ENCODE peak calls at places on chromosomes 16 and 17, in seven cellular contexts. D, U, M, X, Z, S and Y are unnamed samples.

GRCh38 chr16:79932564-79932963 is 332.0 kb upstream of the MAF start:
- DNase-seq in D (no peak), X (no peak), S (no peak), M (no peak), U (no peak), Z (no peak), Y (no peak)

GRCh38 chr16:77859493-77860232 is 71.3 kb downstream of the VAT1L start:
- DNase-seq in U (no peak), D (no peak), M (no peak), X (no peak), S (no peak), Z (no peak), Y (no peak)

GRCh38 chr17:65604070-65604469 is 42.6 kb upstream of the AXIN2 start:
- DNase-seq in D (no peak), Z (no peak), S (no peak), U (no peak), M (no peak), X (no peak), Y (no peak)

GRCh38 chr17:73232587-73233373 is 28.9 kb downstream of the CPSF4L start:
- DNase-seq in D (peak; percentile 64), M (peak; percentile 47), S (peak; percentile 71), Z (peak; percentile 86), U (peak; percentile 92), X (peak; percentile 21), Y (no peak)

GRCh38 chr16:90077757-90078593 is 844 bp upstream of the PRDM7 start:
- DNase-seq in S (no peak), M (no peak), X (peak; percentile 42), D (peak; percentile 41), Z (no peak), U (peak; percentile 77), Y (no peak)

GRCh38 chr17:79572136-79572915 is 38.5 kb downstream of the RBFOX3 start:
- DNase-seq in U (peak; percentile 42), Z (no peak), D (no peak), S (no peak), X (no peak), M (no peak), Y (no peak)

GRCh38 chr17:79154951-79155557 is 80.4 kb downstream of the ENGASE start:
- DNase-seq in U (no peak), D (no peak), Z (no peak), S (no peak), X (no peak), M (no peak), Y (no peak)

GRCh38 chr17:16486373-16487250 is 5.4 kb downstream of the LRRC75A start:
- DNase-seq in U (no peak), S (peak; percentile 93), D (peak; percentile 69), Z (peak; percentile 91), X (peak; percentile 59), M (peak; percentile 97), Y (peak; percentile 93)

GRCh38 chr17:17497065-17497844 is 1.1 kb upstream of the RASD1 start:
- DNase-seq in S (no peak), Z (no peak), M (no peak), D (peak; percentile 4), X (no peak), U (peak; percentile 59), Y (peak; percentile 60)

GRCh38 chr17:68422821-68423220 is 34.5 kb downstream of the WIPI1 start:
- DNase-seq in Z (no peak), X (no peak), U (no peak), M (no peak), S (peak; percentile 23), D (no peak), Y (no peak)

GRCh38 chr16:8530756-8531155 is 59.6 kb downstream of the TMEM114 start:
- DNase-seq in Z (no peak), M (no peak), D (no peak), X (no peak), S (no peak), U (no peak), Y (no peak)

GRCh38 chr17:59825533-59826316 is 67.0 kb downstream of the TUBD1 start:
- DNase-seq in D (peak; percentile 85), S (no peak), U (no peak), X (peak; percentile 97), M (no peak), Z (no peak), Y (no peak)

GRCh38 chr16:15983898-15984297 is 34.5 kb downstream of the ABCC1 start:
- DNase-seq in U (no peak), M (no peak), Z (no peak), D (peak; percentile 66), S (no peak), X (peak; percentile 78), Y (no peak)

GRCh38 chr16:57723170-57723569 is 12.4 kb upstream of the KATNB1 start:
- DNase-seq in U (peak; percentile 32), D (no peak), Z (peak; percentile 37), S (no peak), X (no peak), M (no peak), Y (no peak)

GRCh38 chr16:57721356-57721755 is 14.2 kb upstream of the KATNB1 start:
- DNase-seq in U (peak; percentile 33), D (no peak), S (no peak), M (no peak), X (no peak), Z (peak; percentile 49), Y (no peak)

GRCh38 chr16:57721765-57722499 is 13.6 kb upstream of the KATNB1 start:
- DNase-seq in X (no peak), S (no peak), M (no peak), D (no peak), Z (peak; percentile 42), U (peak; percentile 60), Y (no peak)

GRCh38 chr16:57724541-57724940 is 11.0 kb upstream of the KATNB1 start:
- DNase-seq in X (no peak), D (no peak), M (no peak), Z (peak; percentile 54), S (no peak), U (peak; percentile 64), Y (no peak)

DNA sequence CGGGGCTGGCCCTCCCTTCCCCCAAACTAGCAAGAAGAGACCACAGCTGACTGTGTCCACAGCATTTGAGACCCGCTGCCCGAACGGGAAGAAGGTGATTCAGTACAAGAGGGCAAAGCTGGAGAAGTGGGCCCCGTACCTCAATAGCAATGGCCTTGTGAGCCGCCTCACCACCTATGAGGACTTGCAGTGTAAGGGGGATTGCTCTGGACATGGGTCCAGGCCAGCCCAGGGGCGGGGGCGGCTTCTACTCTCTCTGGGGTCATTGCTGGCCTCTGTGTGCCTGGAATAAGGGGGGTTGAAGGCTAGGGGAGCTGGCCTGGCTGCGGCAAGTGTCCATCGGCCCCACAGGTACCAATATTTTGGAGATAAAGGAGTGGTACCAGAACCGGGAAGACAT is 12.9 kb upstream of the KATNB1 start:
- DNase-seq in Z (peak; percentile 27), M (no peak), X (no peak), D (no peak), U (peak; percentile 34), S (no peak), Y (no peak)
- H3K27me3 ChIP-seq in Z (no peaks in the 10 kb centered on the region), M (no peaks in the 10 kb centered on the region), X (no peaks in the 10 kb centered on the region), D (peaks cover 10% of the 10 kb centered on the region), U (no peaks in the 10 kb centered on the region), S (no peaks in the 10 kb centered on the region), Y (no peaks in the 10 kb centered on the region)

GRCh38 chr16:85449195-85449884 is 163.8 kb upstream of the GSE1 start:
- DNase-seq in Z (no peak), S (no peak), U (no peak), M (no peak), X (no peak), D (no peak), Y (no peak)
- H3K4me1 ChIP-seq in Z (peaks cover 19% of the 10 kb centered on the region), S (peaks cover 23% of the 10 kb centered on the region), U (peaks cover 16% of the 10 kb centered on the region), M (peaks cover 40% of the 10 kb centered on the region), X (peaks cover 3% of the 10 kb centered on the region), D (peaks cover 3% of the 10 kb centered on the region), Y (no peaks in the 10 kb centered on the region)

DNA sequence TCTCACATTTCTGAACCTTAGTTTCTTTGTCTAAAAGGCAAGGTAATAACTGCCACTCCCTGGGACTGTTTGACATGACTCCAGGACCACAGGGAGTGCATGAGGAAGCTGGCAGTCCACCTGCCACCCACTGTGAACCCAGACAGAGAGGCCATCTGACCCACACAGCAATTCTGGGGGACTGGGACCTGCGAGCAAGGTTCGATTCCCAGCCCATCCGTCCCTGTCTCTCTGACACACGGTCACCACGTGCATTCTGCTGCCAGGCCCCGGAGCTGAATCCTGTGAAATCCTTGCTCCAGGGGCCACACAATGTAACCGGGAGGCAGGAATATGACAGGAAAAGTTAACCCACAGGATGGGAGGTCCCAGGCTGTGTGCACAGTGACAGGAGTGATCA is 218.8 kb upstream of the FOXF1 start:
- DNase-seq in S (no peak), X (no peak), Z (no peak), D (no peak), M (no peak), U (no peak), Y (no peak)
- H3K27me3 ChIP-seq in S (no peaks in the 10 kb centered on the region), X (peaks cover 20% of the 10 kb centered on the region), Z (peaks cover 99% of the 10 kb centered on the region), D (peaks cover 97% of the 10 kb centered on the region), M (no peaks in the 10 kb centered on the region), U (peaks cover 95% of the 10 kb centered on the region), Y (peaks cover 98% of the 10 kb centered on the region)

DNA sequence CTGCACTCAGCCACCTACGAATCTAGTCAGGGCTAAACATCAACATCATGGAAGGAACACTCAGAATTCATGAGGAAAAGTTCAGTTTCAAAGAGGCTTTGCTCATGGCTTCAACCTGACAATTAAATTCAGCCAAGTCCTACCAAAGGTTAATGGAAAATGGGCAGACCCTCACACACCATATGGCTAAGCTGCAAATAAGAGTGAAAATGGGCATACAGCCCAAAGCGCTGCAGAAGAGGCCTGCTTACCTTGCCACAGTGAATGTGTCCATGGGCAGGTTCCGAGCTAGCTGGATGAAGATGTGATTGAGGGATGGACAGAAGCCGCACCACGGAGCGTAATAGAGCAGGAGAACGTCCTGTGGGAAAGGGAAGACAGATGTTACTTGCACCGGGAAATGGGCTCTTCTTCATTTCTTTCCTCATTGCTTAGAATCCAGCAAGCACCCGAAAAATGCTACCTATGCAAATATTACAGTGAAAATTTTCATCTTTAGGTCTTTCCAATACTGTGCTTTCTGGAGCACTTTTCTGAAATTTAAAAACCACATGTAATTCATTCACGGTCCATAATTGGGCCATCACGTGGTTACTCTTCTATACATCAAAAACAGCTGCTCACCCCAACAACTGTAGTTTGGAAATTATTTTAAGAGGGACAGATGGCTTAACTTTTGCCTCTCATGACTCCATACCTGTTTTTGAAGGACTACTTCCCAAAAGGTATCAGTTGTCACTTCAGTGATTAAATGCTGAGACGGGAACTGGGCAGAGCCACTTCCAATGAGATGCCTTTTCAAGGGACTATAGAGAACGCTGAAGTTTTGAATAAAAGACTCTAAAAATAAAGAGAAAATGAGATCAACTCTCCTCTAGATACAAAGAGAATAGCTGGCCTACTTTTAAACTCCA is 19.6 kb downstream of the SNN start:
- DNase-seq in Z (no peak), S (no peak), M (no peak), D (no peak), X (no peak), U (no peak), Y (no peak)
- H3K4me1 ChIP-seq in Z (peaks cover 33% of the 10 kb centered on the region), S (peaks cover 13% of the 10 kb centered on the region), M (peaks cover 30% of the 10 kb centered on the region), D (peaks cover 16% of the 10 kb centered on the region), X (peaks cover 10% of the 10 kb centered on the region), U (peaks cover 29% of the 10 kb centered on the region), Y (peaks cover 5% of the 10 kb centered on the region)

DNA sequence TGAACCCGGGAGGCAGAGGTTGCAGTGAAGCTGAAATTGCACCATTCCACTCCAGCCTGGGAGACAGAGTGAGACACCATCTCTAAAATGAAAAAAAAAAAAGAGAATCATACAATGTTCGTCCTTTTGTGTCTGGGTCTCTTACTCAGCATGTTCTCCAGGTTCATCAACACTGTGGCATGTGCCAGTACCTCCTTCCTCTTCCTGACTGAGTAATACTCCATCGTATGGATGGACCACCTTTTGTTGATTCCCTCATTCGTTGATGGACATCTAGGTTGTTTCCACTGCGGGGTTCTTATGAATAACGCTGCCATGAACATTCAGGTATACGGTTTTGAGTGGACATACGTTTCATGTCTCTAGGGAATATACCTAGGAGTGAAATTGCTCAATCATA is 4.1 kb upstream of the HS3ST6 start:
- DNase-seq in S (no peak), M (no peak), D (no peak), U (no peak), X (no peak), Z (no peak), Y (no peak)
- H3K27me3 ChIP-seq in S (peaks cover 9% of the 10 kb centered on the region), M (no peaks in the 10 kb centered on the region), D (peaks cover 59% of the 10 kb centered on the region), U (peaks cover 66% of the 10 kb centered on the region), X (peaks cover 44% of the 10 kb centered on the region), Z (peaks cover 73% of the 10 kb centered on the region), Y (peaks cover 30% of the 10 kb centered on the region)